ENCODE peak calls at places on chromosomes 3 and 15, in four cellular contexts. One of them, this sample, is unnamed.

GRCh38 chr3:17258823-17259436 is 374.2 kb downstream of the PLCL2 start:
- DNase-seq in T-cell: no peak
- DNase-seq in skeletal muscle cell: no peak
- DNase-seq in stimulated activated CD4-positive, alpha-beta T cell treated with anti-CD3 and anti-CD28 coated beads, Interleukin-1b, Interleukin-23, amount 100 ng/mL, for 24 hours: no peak
- DNase-seq in this sample: peak; percentile 15

GRCh38 chr3:53254810-53255359 is 937 bp downstream of the TKT start:
- DNase-seq in T-cell: peak; percentile 24
- DNase-seq in skeletal muscle cell: no peak
- DNase-seq in stimulated activated CD4-positive, alpha-beta T cell treated with anti-CD3 and anti-CD28 coated beads, Interleukin-1b, Interleukin-23, amount 100 ng/mL, for 24 hours: peak; percentile 56
- DNase-seq in this sample: peak; percentile 75

GRCh38 chr15:63255485-63255990 is 21.9 kb upstream of the APH1B start:
- DNase-seq in T-cell: no peak
- DNase-seq in skeletal muscle cell: no peak
- DNase-seq in stimulated activated CD4-positive, alpha-beta T cell treated with anti-CD3 and anti-CD28 coated beads, Interleukin-1b, Interleukin-23, amount 100 ng/mL, for 24 hours: no peak
- DNase-seq in this sample: no peak

GRCh38 chr3:173945081-173945652 is 547.6 kb downstream of the NLGN1 start:
- DNase-seq in T-cell: no peak
- DNase-seq in skeletal muscle cell: no peak
- DNase-seq in stimulated activated CD4-positive, alpha-beta T cell treated with anti-CD3 and anti-CD28 coated beads, Interleukin-1b, Interleukin-23, amount 100 ng/mL, for 24 hours: no peak
- DNase-seq in this sample: no peak

GRCh38 chr3:78857494-78858111 is 910.2 kb downstream of the ROBO1 start:
- DNase-seq in T-cell: no peak
- DNase-seq in skeletal muscle cell: no peak
- DNase-seq in stimulated activated CD4-positive, alpha-beta T cell treated with anti-CD3 and anti-CD28 coated beads, Interleukin-1b, Interleukin-23, amount 100 ng/mL, for 24 hours: no peak
- DNase-seq in this sample: no peak

GRCh38 chr3:18424213-18424861 is 802 bp downstream of the SATB1 start:
- DNase-seq in T-cell: no peak
- DNase-seq in skeletal muscle cell: no peak
- DNase-seq in stimulated activated CD4-positive, alpha-beta T cell treated with anti-CD3 and anti-CD28 coated beads, Interleukin-1b, Interleukin-23, amount 100 ng/mL, for 24 hours: no peak
- DNase-seq in this sample: no peak

GRCh38 chr15:38474155-38474757 is 20.3 kb downstream of the FAM98B start:
- DNase-seq in T-cell: peak; percentile 8
- DNase-seq in skeletal muscle cell: peak; percentile 25
- DNase-seq in stimulated activated CD4-positive, alpha-beta T cell treated with anti-CD3 and anti-CD28 coated beads, Interleukin-1b, Interleukin-23, amount 100 ng/mL, for 24 hours: no peak
- DNase-seq in this sample: peak; percentile 54

GRCh38 chr3:52108302-52109232 is 45.7 kb downstream of the POC1A start:
- DNase-seq in T-cell: no peak
- DNase-seq in skeletal muscle cell: peak; percentile 20
- DNase-seq in stimulated activated CD4-positive, alpha-beta T cell treated with anti-CD3 and anti-CD28 coated beads, Interleukin-1b, Interleukin-23, amount 100 ng/mL, for 24 hours: no peak
- DNase-seq in this sample: no peak

GRCh38 chr3:190339130-190339529 is 16.9 kb upstream of the CLDN1 start:
- DNase-seq in T-cell: no peak
- DNase-seq in skeletal muscle cell: no peak
- DNase-seq in stimulated activated CD4-positive, alpha-beta T cell treated with anti-CD3 and anti-CD28 coated beads, Interleukin-1b, Interleukin-23, amount 100 ng/mL, for 24 hours: no peak
- DNase-seq in this sample: no peak

GRCh38 chr3:10248984-10249748 is 907 bp downstream of the TATDN2 start:
- DNase-seq in T-cell: peak; percentile 32
- DNase-seq in skeletal muscle cell: no peak
- DNase-seq in stimulated activated CD4-positive, alpha-beta T cell treated with anti-CD3 and anti-CD28 coated beads, Interleukin-1b, Interleukin-23, amount 100 ng/mL, for 24 hours: peak; percentile 73
- DNase-seq in this sample: peak; percentile 6

GRCh38 chr3:8650583-8651416 is 6.2 kb upstream of the SSUH2 start:
- DNase-seq in T-cell: no peak
- DNase-seq in skeletal muscle cell: no peak
- DNase-seq in stimulated activated CD4-positive, alpha-beta T cell treated with anti-CD3 and anti-CD28 coated beads, Interleukin-1b, Interleukin-23, amount 100 ng/mL, for 24 hours: no peak
- DNase-seq in this sample: no peak

GRCh38 chr15:97947465-97948262 is 12.8 kb upstream of the ARRDC4 start:
- DNase-seq in T-cell: no peak
- DNase-seq in skeletal muscle cell: no peak
- DNase-seq in stimulated activated CD4-positive, alpha-beta T cell treated with anti-CD3 and anti-CD28 coated beads, Interleukin-1b, Interleukin-23, amount 100 ng/mL, for 24 hours: no peak
- DNase-seq in this sample: peak; percentile 87

GRCh38 chr3:101643009-101643844 is 33.7 kb downstream of the ZBTB11 start:
- DNase-seq in T-cell: no peak
- DNase-seq in skeletal muscle cell: no peak
- DNase-seq in stimulated activated CD4-positive, alpha-beta T cell treated with anti-CD3 and anti-CD28 coated beads, Interleukin-1b, Interleukin-23, amount 100 ng/mL, for 24 hours: no peak
- DNase-seq in this sample: no peak

GRCh38 chr3:64575211-64575844 is 112.5 kb downstream of the ADAMTS9 start:
- DNase-seq in T-cell: no peak
- DNase-seq in skeletal muscle cell: no peak
- DNase-seq in stimulated activated CD4-positive, alpha-beta T cell treated with anti-CD3 and anti-CD28 coated beads, Interleukin-1b, Interleukin-23, amount 100 ng/mL, for 24 hours: no peak
- DNase-seq in this sample: peak; percentile 37

GRCh38 chr15:76274226-76274625 is 37.0 kb downstream of the ETFA start:
- DNase-seq in T-cell: no peak
- DNase-seq in skeletal muscle cell: no peak
- DNase-seq in stimulated activated CD4-positive, alpha-beta T cell treated with anti-CD3 and anti-CD28 coated beads, Interleukin-1b, Interleukin-23, amount 100 ng/mL, for 24 hours: no peak
- DNase-seq in this sample: no peak

GRCh38 chr3:62727576-62727975 is 147.6 kb downstream of the CADPS start:
- DNase-seq in T-cell: no peak
- DNase-seq in skeletal muscle cell: no peak
- DNase-seq in stimulated activated CD4-positive, alpha-beta T cell treated with anti-CD3 and anti-CD28 coated beads, Interleukin-1b, Interleukin-23, amount 100 ng/mL, for 24 hours: no peak
- DNase-seq in this sample: no peak

GRCh38 chr15:76576526-76577279 is 240.1 kb downstream of the ISL2 start:
- DNase-seq in T-cell: no peak
- DNase-seq in skeletal muscle cell: peak; percentile 49
- DNase-seq in stimulated activated CD4-positive, alpha-beta T cell treated with anti-CD3 and anti-CD28 coated beads, Interleukin-1b, Interleukin-23, amount 100 ng/mL, for 24 hours: no peak
- DNase-seq in this sample: no peak

This sample was measured in SW480.